ENCODE peak calls at places on chromosomes 12 and 14, in seven cellular contexts. I is IMR-90, U is A549, X is H1, C is GM12878, G is HepG2, E is K562. O is an unnamed sample.

GRCh38 chr12:60630796-60631195 is 1035.0 kb downstream of the SLC16A7 start:
- DNase-seq in I (no peak), U (no peak), X (no peak), C (no peak), G (no peak), E (no peak), O (no peak)

GRCh38 chr14:95026851-95027463 is 130.4 kb downstream of the DICER1 start:
- DNase-seq in I (no peak), U (no peak), X (no peak), C (no peak), G (no peak), E (no peak), O (no peak)

GRCh38 chr14:65469903-65470302 is 57.4 kb downstream of the FUT8 start:
- DNase-seq in I (no peak), U (no peak), X (no peak), C (no peak), G (no peak), E (no peak), O (no peak)

GRCh38 chr14:71371711-71372396 is 464.6 kb downstream of the PCNX1 start:
- DNase-seq in I (peak), U (no peak), X (no peak), C (no peak), G (no peak), E (no peak), O (no peak)

GRCh38 chr12:60921541-60921940 is 1325.7 kb downstream of the SLC16A7 start:
- DNase-seq in I (no peak), U (no peak), X (no peak), C (no peak), G (no peak), E (no peak), O (no peak)

GRCh38 chr12:54141534-54142475 is 47.0 kb downstream of the SMUG1 start:
- DNase-seq in I (no peak), U (no peak), X (no peak), C (no peak), G (no peak), E (no peak), O (no peak)

GRCh38 chr14:104968153-104968527 is 10.0 kb downstream of the AHNAK2 start:
- DNase-seq in I (peak), U (peak), X (no peak), C (no peak), G (no peak), E (peak), O (peak)

GRCh38 chr14:31582286-31582691 is 21.1 kb downstream of the NUBPL start:
- DNase-seq in I (peak), U (no peak), X (no peak), C (no peak), G (no peak), E (no peak), O (no peak)

GRCh38 chr14:74524813-74525135 is 31.2 kb downstream of the ISCA2 start:
- DNase-seq in I (no peak), U (no peak), X (no peak), C (no peak), G (no peak), E (no peak), O (no peak)

GRCh38 chr14:51293926-51294290 is 53.9 kb downstream of the TMX1 start:
- DNase-seq in I (no peak), U (no peak), X (no peak), C (no peak), G (no peak), E (no peak), O (no peak)

GRCh38 chr12:132222096-132222807 is 78.0 kb downstream of the NOC4L start:
- DNase-seq in I (peak), U (peak), X (no peak), C (peak), G (peak), E (no peak), O (no peak)

GRCh38 chr12:106227641-106228319 is 20.0 kb downstream of the CKAP4 start:
- DNase-seq in I (no peak), U (no peak), X (no peak), C (no peak), G (peak), E (no peak), O (no peak)

DNA sequence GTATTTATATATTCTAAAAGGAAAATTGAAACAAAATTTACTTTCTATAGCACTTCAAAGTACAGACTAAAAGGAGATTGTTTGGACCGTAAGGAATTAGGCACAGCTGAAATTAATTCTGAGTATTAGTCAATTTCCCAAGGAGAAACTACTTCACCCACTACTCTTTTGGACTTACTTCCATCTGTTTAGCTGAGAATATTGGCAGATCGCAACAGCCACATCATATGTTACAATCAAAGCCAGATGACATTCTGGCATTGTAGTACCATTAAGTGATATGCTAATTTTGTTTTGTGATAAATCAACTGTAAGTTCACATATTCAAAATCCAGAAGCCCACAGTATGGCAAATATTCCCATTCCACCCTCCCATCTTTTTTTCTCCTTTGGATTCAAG is 47.1 kb upstream of the ANKS1B start:
- DNase-seq in I (no peak), U (no peak), X (no peak), C (no peak), G (no peak), E (no peak), O (peak)
- TF ChIP-seq RFX5 in I (no peak), U (no peak), X (no peak), C (no peak), G (no peak), E (no peak), O (no peak)

DNA sequence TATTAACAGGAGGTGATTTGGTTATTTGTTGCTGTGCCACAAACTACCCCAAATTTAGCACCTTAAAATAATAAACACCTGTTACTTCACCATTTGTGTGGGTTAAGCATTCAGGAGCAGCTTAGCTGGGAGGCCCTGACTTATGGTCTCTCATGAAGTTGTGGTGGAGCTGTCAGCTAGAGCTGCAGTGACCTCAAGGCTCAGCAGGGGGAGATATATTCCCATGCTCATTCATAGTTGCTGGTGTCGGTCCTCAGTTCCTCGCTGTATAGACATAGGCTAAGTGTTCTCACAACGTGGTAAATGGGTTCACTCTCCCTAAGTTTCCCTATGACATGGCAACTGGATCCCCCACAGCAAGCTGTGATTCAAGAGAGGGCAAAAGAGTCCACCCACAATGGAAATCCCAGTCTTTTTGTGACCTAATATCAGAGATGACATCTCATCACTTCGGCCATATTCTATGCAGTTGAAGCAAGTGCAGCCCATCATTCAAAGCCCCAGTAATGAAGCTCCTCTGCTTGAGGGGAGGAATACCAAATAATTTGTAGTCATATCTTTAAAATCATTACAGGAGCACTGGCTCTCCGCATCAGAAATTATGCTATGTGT is 41.1 kb downstream of the PRB3 start:
- DNase-seq in I (peak), U (peak), X (peak), C (peak), G (peak), E (peak), O (peak)
- TF ChIP-seq RFX5 in I (no peak), U (no peak), X (no peak), C (no peak), G (no peak), E (no peak), O (no peak)

GRCh38 chr12:64192644-64193043 is 29.5 kb downstream of the KICS2 start:
- DNase-seq in I (no peak), U (no peak), X (no peak), C (no peak), G (no peak), E (no peak), O (no peak)
- TF ChIP-seq RFX5 in I (no peak), U (no peak), X (no peak), C (no peak), G (no peak), E (no peak), O (no peak)

DNA sequence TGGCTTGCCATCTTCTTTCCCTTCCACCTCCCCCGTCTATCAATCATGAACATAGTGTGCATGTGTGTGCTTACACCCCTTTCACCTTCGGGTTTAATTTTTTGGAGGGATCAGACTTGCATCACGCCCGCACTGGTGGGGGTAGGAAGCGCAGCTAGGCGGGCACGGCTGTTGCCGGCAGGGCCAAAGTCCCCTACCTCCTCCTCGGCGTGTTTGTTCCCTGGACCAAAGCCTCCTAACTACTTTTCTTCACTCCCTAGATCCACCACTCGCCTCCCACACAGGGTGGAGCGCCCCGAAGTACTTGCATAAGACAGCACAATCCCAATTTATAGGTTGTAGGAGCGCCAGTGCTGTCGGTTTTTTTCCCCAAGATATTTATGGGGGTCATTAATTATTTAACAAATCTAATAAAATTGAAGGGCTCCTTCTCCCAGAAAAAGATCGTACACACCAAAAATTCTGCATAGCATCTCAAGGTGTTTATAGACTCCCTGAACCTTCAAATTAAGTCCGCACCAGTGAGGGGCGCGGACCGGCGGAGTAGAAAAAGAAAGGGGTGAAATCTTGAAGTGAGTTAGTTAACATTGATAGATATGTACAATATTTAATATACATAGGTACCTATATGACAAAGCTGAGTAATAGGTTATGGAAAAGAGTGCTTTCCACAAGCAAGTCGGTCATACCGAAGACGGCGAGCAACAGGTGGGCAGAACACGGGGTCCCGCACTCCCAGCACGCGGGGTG is 714 bp downstream of the PKP2 start:
- DNase-seq in I (no peak), U (peak), X (no peak), C (no peak), G (peak), E (peak), O (no peak)
- TF ChIP-seq RFX5 in I (no peak), U (no peak), X (no peak), C (no peak), G (no peak), E (no peak), O (no peak)

O was measured in SK-N-SH.